ENCODE peak calls at places on chromosomes 16 and 17, in six cellular contexts. One of them, this sample, is unnamed.

GRCh38 chr16:67265834-67266233 is 13.5 kb upstream of the PLEKHG4 start:
- DNase-seq in SJSA1: no peak
- DNase-seq in A172: no peak
- DNase-seq in NCI-H774: no peak
- DNase-seq in IMR-90: no peak
- DNase-seq in AG20443: no peak
- DNase-seq in this sample: no peak

GRCh38 chr17:77606146-77606864 is 352.2 kb upstream of the TNRC6C start:
- DNase-seq in SJSA1: no peak
- DNase-seq in A172: no peak
- DNase-seq in NCI-H774: no peak
- DNase-seq in IMR-90: no peak
- DNase-seq in AG20443: no peak
- DNase-seq in this sample: no peak

GRCh38 chr17:65459667-65460415 is 101.6 kb downstream of the AXIN2 start:
- DNase-seq in SJSA1: no peak
- DNase-seq in A172: no peak
- DNase-seq in NCI-H774: no peak
- DNase-seq in IMR-90: no peak
- DNase-seq in AG20443: no peak
- DNase-seq in this sample: no peak

GRCh38 chr16:55368205-55368604 is 44.2 kb downstream of the IRX6 start:
- DNase-seq in SJSA1: no peak
- DNase-seq in A172: no peak
- DNase-seq in NCI-H774: no peak
- DNase-seq in IMR-90: no peak
- DNase-seq in AG20443: no peak
- DNase-seq in this sample: no peak

GRCh38 chr17:49762148-49762941 is 1.6 kb downstream of the FAM117A start:
- DNase-seq in SJSA1: no peak
- DNase-seq in A172: no peak
- DNase-seq in NCI-H774: no peak
- DNase-seq in IMR-90: peak; percentile 12
- DNase-seq in AG20443: no peak
- DNase-seq in this sample: no peak

GRCh38 chr17:74442670-74443515 is 11.0 kb downstream of the GPRC5C start:
- DNase-seq in SJSA1: no peak
- DNase-seq in A172: peak; percentile 30
- DNase-seq in NCI-H774: peak; percentile 86
- DNase-seq in IMR-90: no peak
- DNase-seq in AG20443: no peak
- DNase-seq in this sample: no peak

GRCh38 chr17:48002920-48003685 is 32.2 kb downstream of the CDK5RAP3 start:
- DNase-seq in SJSA1: no peak
- DNase-seq in A172: peak; percentile 38
- DNase-seq in NCI-H774: no peak
- DNase-seq in IMR-90: no peak
- DNase-seq in AG20443: no peak
- DNase-seq in this sample: peak; percentile 95

GRCh38 chr16:70430667-70431536 is 8.0 kb downstream of the ST3GAL2 start:
- DNase-seq in SJSA1: peak; percentile 10
- DNase-seq in A172: peak; percentile 36
- DNase-seq in NCI-H774: no peak
- DNase-seq in IMR-90: peak; percentile 24
- DNase-seq in AG20443: no peak
- DNase-seq in this sample: no peak

GRCh38 chr17:75896360-75897075 is at the start of gene TRIM65:
- DNase-seq in SJSA1: peak; percentile 87
- DNase-seq in A172: peak; percentile 54
- DNase-seq in NCI-H774: peak; percentile 75
- DNase-seq in IMR-90: peak; percentile 74
- DNase-seq in AG20443: peak; percentile 94
- DNase-seq in this sample: no peak

GRCh38 chr16:85652431-85653221 is 36.1 kb downstream of the GINS2 start:
- DNase-seq in SJSA1: peak; percentile 19
- DNase-seq in A172: no peak
- DNase-seq in NCI-H774: peak; percentile 43
- DNase-seq in IMR-90: peak; percentile 38
- DNase-seq in AG20443: peak; percentile 86
- DNase-seq in this sample: no peak

GRCh38 chr16:57807968-57808528 is 5.8 kb upstream of the KIFC3 start:
- DNase-seq in SJSA1: peak; percentile 98
- DNase-seq in A172: peak; percentile 94
- DNase-seq in NCI-H774: peak; percentile 69
- DNase-seq in IMR-90: peak; percentile 91
- DNase-seq in AG20443: peak; percentile 93
- DNase-seq in this sample: no peak

GRCh38 chr16:49748322-49748721 is 107.6 kb downstream of the ZNF423 start:
- DNase-seq in SJSA1: no peak
- DNase-seq in A172: peak; percentile 46
- DNase-seq in NCI-H774: no peak
- DNase-seq in IMR-90: no peak
- DNase-seq in AG20443: no peak
- DNase-seq in this sample: no peak

GRCh38 chr16:85163278-85164112 is 51.2 kb upstream of the CIBAR2 start:
- DNase-seq in SJSA1: peak; percentile 34
- DNase-seq in A172: no peak
- DNase-seq in NCI-H774: no peak
- DNase-seq in IMR-90: peak; percentile 40
- DNase-seq in AG20443: no peak
- DNase-seq in this sample: no peak

GRCh38 chr17:42325026-42325425 is 36.7 kb downstream of the STAT5A start:
- DNase-seq in SJSA1: peak; percentile 56
- DNase-seq in A172: peak; percentile 98
- DNase-seq in NCI-H774: no peak
- DNase-seq in IMR-90: peak; percentile 88
- DNase-seq in AG20443: peak; percentile 86
- DNase-seq in this sample: no peak

GRCh38 chr17:36550491-36551417 is 6.0 kb downstream of the GGNBP2 start:
- DNase-seq in SJSA1: no peak
- DNase-seq in A172: no peak
- DNase-seq in NCI-H774: peak; percentile 29
- DNase-seq in IMR-90: no peak
- DNase-seq in AG20443: no peak
- DNase-seq in this sample: no peak

GRCh38 chr16:49858200-49859129 is 2.6 kb upstream of the ZNF423 start:
- DNase-seq in SJSA1: peak; percentile 21
- DNase-seq in A172: no peak
- DNase-seq in NCI-H774: no peak
- DNase-seq in IMR-90: no peak
- DNase-seq in AG20443: no peak
- DNase-seq in this sample: no peak

GRCh38 chr16:47486856-47487255 is 25.7 kb downstream of the PHKB start:
- DNase-seq in SJSA1: no peak
- DNase-seq in A172: no peak
- DNase-seq in NCI-H774: no peak
- DNase-seq in IMR-90: no peak
- DNase-seq in AG20443: no peak
- DNase-seq in this sample: no peak

GRCh38 chr17:49567871-49568694 is 7.6 kb upstream of the NXPH3 start:
- DNase-seq in SJSA1: peak; percentile 88
- DNase-seq in A172: peak; percentile 59
- DNase-seq in NCI-H774: peak; percentile 84
- DNase-seq in IMR-90: peak; percentile 66
- DNase-seq in AG20443: peak; percentile 88
- DNase-seq in this sample: peak; percentile 46

GRCh38 chr16:9333515-9333914 is 242.1 kb downstream of the HAPSTR1 start:
- DNase-seq in SJSA1: no peak
- DNase-seq in A172: no peak
- DNase-seq in NCI-H774: no peak
- DNase-seq in IMR-90: no peak
- DNase-seq in AG20443: no peak
- DNase-seq in this sample: no peak

GRCh38 chr16:77307764-77308561 is 108.8 kb downstream of the SYCE1L start:
- DNase-seq in SJSA1: peak; percentile 64
- DNase-seq in A172: peak; percentile 83
- DNase-seq in NCI-H774: no peak
- DNase-seq in IMR-90: peak; percentile 50
- DNase-seq in AG20443: peak; percentile 15
- DNase-seq in this sample: no peak

GRCh38 chr16:83926726-83927397 is 26.2 kb upstream of the OSGIN1 start:
- DNase-seq in SJSA1: peak; percentile 44
- DNase-seq in A172: peak; percentile 83
- DNase-seq in NCI-H774: peak; percentile 39
- DNase-seq in IMR-90: peak; percentile 65
- DNase-seq in AG20443: peak; percentile 93
- DNase-seq in this sample: no peak

GRCh38 chr17:20935740-20936139 is 107.1 kb downstream of the USP22 start:
- DNase-seq in SJSA1: peak; percentile 63
- DNase-seq in A172: peak; percentile 89
- DNase-seq in NCI-H774: no peak
- DNase-seq in IMR-90: peak; percentile 75
- DNase-seq in AG20443: peak; percentile 33
- DNase-seq in this sample: no peak